ENCODE peak calls at places on chromosomes 7 and 10, in nine cellular contexts. I, Y, B, P, E, W, T, U and N are unnamed samples.

GRCh38 chr10:93491589-93492121 is 4.8 kb upstream of the CEP55 start:
- DNase-seq in I (no peak), Y (no peak), B (no peak), P (no peak), E (no peak), W (no peak), T (no peak), U (no peak), N (no peak)

GRCh38 chr7:30974605-30975256 is 11.0 kb downstream of the GHRHR start:
- DNase-seq in I (peak; percentile 77), Y (peak; percentile 94), B (peak; percentile 80), P (peak; percentile 92), E (peak; percentile 73), W (peak; percentile 60), T (peak; percentile 48), U (peak; percentile 92), N (no peak)

GRCh38 chr10:7260912-7261700 is 149.7 kb downstream of the SFMBT2 start:
- DNase-seq in I (no peak), Y (no peak), B (no peak), P (no peak), E (no peak), W (no peak), T (no peak), U (no peak), N (no peak)

GRCh38 chr10:71687077-71687476 is 32.5 kb downstream of the C10orf105 start:
- DNase-seq in I (no peak), Y (no peak), B (no peak), P (no peak), E (no peak), W (no peak), T (no peak), U (no peak), N (no peak)

GRCh38 chr10:5492929-5493576 is 6.3 kb downstream of the CALML5 start:
- DNase-seq in I (no peak), Y (no peak), B (no peak), P (no peak), E (no peak), W (no peak), T (no peak), U (no peak), N (no peak)

GRCh38 chr10:24383681-24384106 is 174.8 kb downstream of the KIAA1217 start:
- DNase-seq in I (peak; percentile 88), Y (peak; percentile 96), B (peak; percentile 48), P (peak; percentile 98), E (peak; percentile 35), W (peak; percentile 85), T (peak; percentile 95), U (peak; percentile 94), N (no peak)

GRCh38 chr7:147245274-147245673 is 1128.7 kb downstream of the CNTNAP2 start:
- DNase-seq in I (peak; percentile 53), Y (peak; percentile 83), B (peak; percentile 47), P (peak; percentile 63), E (peak; percentile 32), W (no peak), T (peak; percentile 12), U (peak; percentile 74), N (no peak)

GRCh38 chr10:90199098-90199497 is 497.7 kb downstream of the KIF20B start:
- DNase-seq in I (no peak), Y (no peak), B (no peak), P (no peak), E (no peak), W (no peak), T (no peak), U (no peak), N (no peak)

GRCh38 chr10:110056822-110057221 is 49.0 kb downstream of the ADD3 start:
- DNase-seq in I (peak; percentile 76), Y (no peak), B (no peak), P (peak; percentile 47), E (no peak), W (no peak), T (no peak), U (no peak), N (no peak)

GRCh38 chr10:61779950-61780659 is 117.4 kb downstream of the CABCOCO1 start:
- DNase-seq in I (peak; percentile 71), Y (peak; percentile 89), B (no peak), P (peak; percentile 88), E (no peak), W (peak; percentile 47), T (peak; percentile 99), U (no peak), N (no peak)

GRCh38 chr10:49001861-49002675 is 62.4 kb upstream of the LRRC18 start:
- DNase-seq in I (no peak), Y (no peak), B (no peak), P (no peak), E (peak; percentile 44), W (peak; percentile 79), T (no peak), U (no peak), N (no peak)

GRCh38 chr10:128151031-128151430 is 24.8 kb upstream of the MKI67 start:
- DNase-seq in I (no peak), Y (no peak), B (no peak), P (no peak), E (peak; percentile 46), W (no peak), T (no peak), U (no peak), N (no peak)

GRCh38 chr7:148581685-148582084 is 8.9 kb upstream of the C7orf33 start:
- DNase-seq in I (no peak), Y (no peak), B (no peak), P (no peak), E (no peak), W (no peak), T (no peak), U (no peak), N (no peak)

GRCh38 chr10:22824984-22825383 is 102.9 kb upstream of the ARMC3 start:
- DNase-seq in I (peak; percentile 54), Y (no peak), B (no peak), P (peak; percentile 87), E (peak; percentile 7), W (no peak), T (peak; percentile 87), U (no peak), N (no peak)

GRCh38 chr10:92552310-92552709 is 21.6 kb downstream of the IDE start:
- DNase-seq in I (no peak), Y (peak; percentile 20), B (no peak), P (no peak), E (no peak), W (no peak), T (no peak), U (no peak), N (no peak)

GRCh38 chr10:131895116-131895515 is 5.7 kb upstream of the PPP2R2D start:
- DNase-seq in I (no peak), Y (no peak), B (no peak), P (no peak), E (no peak), W (no peak), T (no peak), U (no peak), N (no peak)

GRCh38 chr10:6128591-6129383 is 40.0 kb downstream of the RBM17 start:
- DNase-seq in I (peak; percentile 58), Y (no peak), B (no peak), P (peak; percentile 56), E (no peak), W (peak; percentile 59), T (peak; percentile 86), U (peak; percentile 23), N (no peak)

GRCh38 chr7:31114593-31115343 is 62.7 kb downstream of the ADCYAP1R1 start:
- DNase-seq in I (peak; percentile 37), Y (peak; percentile 57), B (no peak), P (peak; percentile 63), E (peak; percentile 63), W (no peak), T (peak; percentile 33), U (peak; percentile 50), N (no peak)

GRCh38 chr7:149733131-149733531 is 40.3 kb downstream of the ZNF467 start:
- DNase-seq in I (no peak), Y (no peak), B (no peak), P (no peak), E (no peak), W (no peak), T (no peak), U (no peak), N (no peak)

GRCh38 chr7:150404785-150405583 is 25.9 kb downstream of the ZNF775 start:
- DNase-seq in I (peak; percentile 96), Y (peak; percentile 93), B (peak; percentile 90), P (peak; percentile 36), E (peak; percentile 90), W (peak; percentile 94), T (peak; percentile 46), U (peak; percentile 97), N (peak; percentile 64)

GRCh38 chr7:11847336-11847735 is 15.3 kb upstream of the THSD7A start:
- DNase-seq in I (no peak), Y (no peak), B (no peak), P (no peak), E (no peak), W (no peak), T (no peak), U (no peak), N (no peak)

GRCh38 chr7:154781369-154782303 is 221.3 kb downstream of the PAXIP1 start:
- DNase-seq in I (no peak), Y (no peak), B (no peak), P (no peak), E (no peak), W (no peak), T (no peak), U (no peak), N (no peak)

GRCh38 chr10:93475227-93475626 is 6.9 kb downstream of the MYOF start:
- DNase-seq in I (no peak), Y (no peak), B (no peak), P (no peak), E (no peak), W (no peak), T (peak; percentile 44), U (no peak), N (no peak)

GRCh38 chr7:22782616-22783232 is 39.9 kb downstream of the TOMM7 start:
- DNase-seq in I (peak; percentile 71), Y (peak; percentile 74), B (peak; percentile 86), P (peak; percentile 65), E (peak; percentile 65), W (peak; percentile 72), T (peak; percentile 54), U (peak; percentile 66), N (peak; percentile 40)

GRCh38 chr10:110502851-110503301 is 5.2 kb downstream of the DUSP5 start:
- DNase-seq in I (peak; percentile 67), Y (no peak), B (no peak), P (peak; percentile 82), E (no peak), W (peak; percentile 60), T (no peak), U (peak; percentile 73), N (no peak)

GRCh38 chr10:132942101-132942739 is at the start of gene CFAP46:
- DNase-seq in I (peak; percentile 71), Y (no peak), B (no peak), P (peak; percentile 1), E (peak; percentile 87), W (peak; percentile 67), T (no peak), U (no peak), N (no peak)

GRCh38 chr10:117218654-117219053 is 21.4 kb downstream of the KCNK18 start:
- DNase-seq in I (no peak), Y (no peak), B (no peak), P (no peak), E (no peak), W (no peak), T (no peak), U (no peak), N (no peak)